ENCODE peak calls at places on chromosomes 16 and 17, in four cellular contexts. E is HepG2, H is HEK293T, M is K562. C is an unnamed sample.
A peak's percentile ranks its signal among the peaks of the same experiment; 100 is the strongest.

GRCh38 chr16:3999890-4000325 is 116.3 kb downstream of the ADCY9 start:
- DNase-seq in E (no peak), H (no peak), M (no peak), C (no peak)

GRCh38 chr17:79038545-79039135 is 14.7 kb downstream of the C1QTNF1 start:
- DNase-seq in E (no peak), H (no peak), M (no peak), C (no peak)

GRCh38 chr16:8730335-8730915 is 56.0 kb downstream of the ABAT start:
- DNase-seq in E (no peak), H (no peak), M (no peak), C (no peak)

GRCh38 chr17:74959826-74960738 is 12.5 kb downstream of the HID1 start:
- DNase-seq in E (no peak), H (no peak), M (peak; percentile 68), C (no peak)

GRCh38 chr17:5110816-5111215 is 862 bp downstream of the ZNF232 start:
- DNase-seq in E (peak; percentile 10), H (no peak), M (no peak), C (no peak)

GRCh38 chr16:1344499-1344898 is 7.2 kb downstream of the TSR3 start:
- DNase-seq in E (no peak), H (no peak), M (no peak), C (no peak)

GRCh38 chr17:44409309-44410028 is 20.0 kb upstream of the ITGA2B start:
- DNase-seq in E (no peak), H (no peak), M (peak; percentile 31), C (no peak)

GRCh38 chr16:83085660-83086059 is 458.9 kb downstream of the CDH13 start:
- DNase-seq in E (no peak), H (no peak), M (no peak), C (no peak)

GRCh38 chr16:73888840-73889577 is 407.6 kb upstream of the PSMD7 start:
- DNase-seq in E (no peak), H (no peak), M (no peak), C (no peak)

GRCh38 chr17:35127751-35128514 is 6.5 kb downstream of the FNDC8 start:
- DNase-seq in E (no peak), H (no peak), M (no peak), C (no peak)

GRCh38 chr17:39080416-39081179 is 70.8 kb downstream of the PLXDC1 start:
- DNase-seq in E (no peak), H (no peak), M (no peak), C (no peak)

GRCh38 chr16:46918905-46919792 is 35.0 kb downstream of the GPT2 start:
- DNase-seq in E (peak; percentile 97), H (no peak), M (peak; percentile 52), C (no peak)

GRCh38 chr17:40331743-40332641 is 23.0 kb downstream of the RARA start:
- DNase-seq in E (no peak), H (no peak), M (no peak), C (no peak)

GRCh38 chr17:4895121-4895520 is 4.2 kb upstream of the C17orf107 start:
- DNase-seq in E (no peak), H (no peak), M (no peak), C (no peak)

GRCh38 chr16:82633964-82634600 is 7.3 kb downstream of the CDH13 start:
- DNase-seq in E (no peak), H (no peak), M (no peak), C (no peak)

GRCh38 chr17:74176546-74177001 is 26.9 kb upstream of the RPL38 start:
- DNase-seq in E (peak; percentile 60), H (peak; percentile 81), M (peak; percentile 71), C (peak; percentile 81)

GRCh38 chr17:11300738-11301137 is 59.7 kb downstream of the SHISA6 start:
- DNase-seq in E (no peak), H (no peak), M (no peak), C (no peak)

GRCh38 chr17:37110012-37110701 is 161.4 kb downstream of the AATF start:
- DNase-seq in E (no peak), H (no peak), M (no peak), C (no peak)

GRCh38 chr17:80036715-80037477 is 454 bp downstream of the CCDC40 start:
- DNase-seq in E (peak; percentile 57), H (peak; percentile 52), M (peak; percentile 47), C (peak; percentile 69)

GRCh38 chr17:36812762-36813161 is 124.5 kb upstream of the LHX1 start:
- DNase-seq in E (no peak), H (no peak), M (no peak), C (peak; percentile 41)

GRCh38 chr16:4011225-4011939 is 104.9 kb downstream of the ADCY9 start:
- DNase-seq in E (no peak), H (no peak), M (no peak), C (peak; percentile 30)

GRCh38 chr16:20803192-20803560 is 3.1 kb downstream of the ERI2 start:
- DNase-seq in E (no peak), H (no peak), M (no peak), C (no peak)

GRCh38 chr17:5978496-5978895 is 91.7 kb upstream of the WSCD1 start:
- DNase-seq in E (no peak), H (no peak), M (no peak), C (no peak)

GRCh38 chr16:84738255-84739038 is 38.6 kb downstream of the USP10 start:
- DNase-seq in E (peak; percentile 78), H (peak; percentile 72), M (peak; percentile 75), C (peak; percentile 82)

GRCh38 chr17:77649717-77650211 is 308.7 kb upstream of the TNRC6C start:
- DNase-seq in E (no peak), H (peak; percentile 27), M (peak; percentile 52), C (no peak)

GRCh38 chr16:69057400-69058378 is 47.8 kb upstream of the HAS3 start:
- DNase-seq in E (no peak), H (no peak), M (no peak), C (no peak)

DNA sequence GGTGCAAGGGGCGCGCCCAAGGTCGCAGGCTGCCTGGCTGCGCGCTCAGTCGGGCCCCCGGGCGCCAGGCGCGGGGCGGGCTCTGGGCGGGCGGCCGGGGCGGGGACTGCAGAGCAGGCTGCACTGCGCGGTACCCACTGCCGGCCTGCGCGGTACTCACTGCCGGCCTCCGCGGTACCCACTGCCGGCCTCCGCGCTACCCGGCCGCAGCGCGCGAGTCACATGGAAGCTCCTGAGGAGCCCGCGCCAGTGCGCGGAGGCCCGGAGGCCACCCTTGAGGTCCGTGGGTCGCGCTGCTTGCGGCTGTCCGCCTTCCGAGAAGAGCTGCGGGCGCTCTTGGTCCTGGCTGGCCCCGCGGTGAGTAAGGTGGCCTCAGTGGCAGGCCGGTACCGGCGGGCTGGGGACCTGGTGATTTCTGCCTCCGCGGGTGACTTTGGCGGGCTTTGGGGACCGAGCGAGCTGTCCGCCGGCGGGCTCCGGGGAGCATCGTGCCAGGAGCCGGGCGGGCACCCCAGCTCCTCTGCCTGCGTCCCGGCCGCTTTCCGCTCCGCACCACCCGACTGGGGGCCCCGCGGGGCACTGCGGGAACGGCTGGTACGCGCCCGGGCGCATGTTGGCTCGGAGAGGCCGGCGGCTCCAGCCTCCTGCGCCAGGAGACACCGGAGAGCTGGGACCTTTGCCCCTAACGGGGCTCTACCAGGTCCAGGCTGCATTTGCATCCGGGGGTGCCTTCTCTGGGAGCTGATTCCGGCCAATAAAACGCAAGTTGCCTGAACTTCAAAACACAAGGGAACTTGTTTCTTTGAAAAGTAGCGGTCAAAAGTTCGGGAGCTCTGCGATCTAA is at the start of gene SLC47A1:
- DNase-seq in E (peak; percentile 58), H (peak; percentile 72), M (no peak), C (peak; percentile 42)
- TF ChIP-seq ELF4 in E (no peak), H (no peak), M (no peak), C (no peak)

DNA sequence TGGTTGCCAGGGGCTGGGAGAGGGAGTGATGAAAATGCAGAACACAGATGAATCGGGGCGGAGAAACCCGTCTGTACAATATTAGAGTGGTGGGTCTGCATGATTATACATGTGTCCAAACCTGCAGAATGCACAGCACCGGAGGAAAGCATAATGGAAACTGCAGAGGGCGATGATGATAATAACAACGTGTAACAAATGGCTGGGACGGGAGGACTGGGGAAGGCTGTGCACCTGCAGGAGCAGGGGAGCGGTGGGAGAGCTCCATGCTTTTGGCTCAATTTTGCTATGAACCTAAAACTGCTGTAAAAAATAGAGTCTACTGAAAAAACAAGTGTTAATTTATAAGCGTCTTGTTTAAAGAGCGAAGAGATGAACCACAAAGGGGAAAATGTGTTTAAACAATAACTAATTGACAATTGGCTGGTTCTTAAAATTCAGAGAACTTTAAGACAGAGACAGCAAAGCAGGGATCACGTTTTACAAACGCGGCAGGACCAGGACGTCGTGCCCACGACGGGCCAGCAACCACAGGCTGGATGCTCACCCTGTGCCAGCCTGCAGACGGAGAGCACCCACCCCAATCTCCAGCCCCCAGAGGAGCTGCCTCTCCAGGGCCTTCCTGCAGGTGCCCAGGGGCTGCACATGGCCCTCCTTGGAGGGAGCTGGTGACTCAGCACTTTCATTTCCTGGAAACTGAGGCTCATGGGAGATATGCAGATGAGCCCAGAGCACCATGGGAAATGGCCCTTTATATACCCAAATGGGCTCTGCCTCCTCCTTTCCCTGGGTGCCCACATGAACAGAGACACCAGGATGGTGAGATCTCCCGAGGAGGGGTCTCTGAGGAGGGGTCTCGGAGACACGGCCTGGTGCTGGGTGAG is at the start of gene TEX19:
- DNase-seq in E (no peak), H (peak; percentile 74), M (peak; percentile 73), C (no peak)
- TF ChIP-seq ELF4 in E (peak; percentile 37), H (peak; percentile 83), M (no peak), C (no peak)

DNA sequence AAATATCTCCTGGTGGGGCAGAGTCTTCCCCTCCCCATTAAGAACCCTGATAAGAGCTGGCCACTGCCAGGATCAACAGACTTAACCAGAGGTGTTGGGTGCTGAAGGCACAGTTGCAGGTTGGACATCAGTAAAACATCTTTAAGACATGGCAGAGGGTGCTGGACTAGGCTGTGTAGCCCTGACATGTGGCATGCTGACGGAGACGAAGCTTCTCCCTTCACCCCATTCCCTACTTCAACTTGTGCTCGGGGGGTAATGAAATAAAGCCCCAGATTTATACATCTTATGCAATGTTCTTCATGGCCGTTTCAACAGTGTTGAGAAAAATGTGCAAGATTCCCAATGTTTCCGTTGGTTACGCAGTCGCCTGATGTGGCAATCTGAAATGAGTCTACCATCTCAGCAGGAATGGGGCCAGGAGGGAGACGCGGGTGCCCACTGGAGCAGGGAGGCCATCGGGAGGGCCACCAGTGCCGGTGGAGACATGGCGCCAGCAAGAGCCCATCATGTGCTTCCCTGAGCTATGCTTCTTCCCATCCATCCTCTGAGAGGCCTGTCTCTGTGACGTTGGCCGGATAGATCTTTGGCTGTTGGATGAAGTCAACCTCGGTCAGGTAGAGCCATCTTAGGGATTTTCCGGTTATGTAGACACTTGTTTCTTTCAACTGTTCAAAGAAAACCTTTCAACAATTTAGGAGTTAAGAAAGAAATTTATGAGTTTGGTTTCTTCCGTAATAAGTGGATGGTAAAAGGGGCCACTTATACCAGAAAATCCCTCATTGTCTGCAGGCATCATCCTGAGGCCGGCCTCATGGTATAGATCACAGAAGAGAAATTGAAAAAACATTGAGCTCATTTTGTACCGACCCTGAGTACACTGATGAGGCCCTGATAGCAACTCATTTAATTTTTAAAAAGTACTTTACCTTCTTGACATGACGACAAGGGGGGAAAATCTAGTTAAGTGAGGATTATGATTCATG is 6.4 kb downstream of the IRF8 start:
- DNase-seq in E (no peak), H (no peak), M (no peak), C (no peak)
- TF ChIP-seq ELF4 in E (no peak), H (no peak), M (no peak), C (no peak)

DNA sequence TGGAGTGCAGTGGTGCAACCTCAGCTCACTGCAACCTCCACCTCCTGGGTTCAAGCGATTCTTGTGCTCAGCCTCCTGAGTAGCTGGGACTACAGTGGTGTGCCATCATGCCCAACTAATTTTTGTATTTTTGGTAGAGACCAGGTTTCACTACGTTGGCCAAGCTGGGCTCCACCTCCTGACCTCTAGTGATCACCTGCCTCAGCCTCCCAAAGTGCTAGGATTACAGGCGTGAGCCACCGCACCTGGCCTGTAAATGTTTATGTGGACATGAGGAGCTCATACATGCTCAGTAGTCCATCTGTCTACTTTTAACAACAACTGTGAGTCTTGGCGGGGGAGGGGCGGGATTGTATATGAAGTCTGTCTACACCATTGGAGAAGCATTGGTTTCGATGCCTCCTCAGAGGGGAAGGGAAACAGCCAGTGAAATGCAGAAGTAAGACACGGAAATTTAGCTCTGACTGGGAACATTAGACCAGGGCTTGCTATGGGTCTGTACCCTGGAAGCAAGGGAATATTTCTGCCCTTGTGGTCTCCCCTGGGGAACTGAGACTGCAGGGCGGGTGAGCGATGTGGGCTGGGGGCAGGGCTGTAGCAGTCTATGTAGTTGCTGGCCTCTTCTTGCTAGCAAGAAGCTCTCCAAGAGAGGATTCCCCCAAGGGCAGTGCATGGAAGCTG is 9.3 kb downstream of the NUBP1 start:
- DNase-seq in E (no peak), H (no peak), M (no peak), C (no peak)
- TF ChIP-seq ELF4 in E (no peak), H (no peak), M (no peak), C (no peak)

C was measured in WTC11.